ENCODE peak calls at places on chromosome 17, in four cellular contexts. V is GM12878, Y is K562, J is HepG2. B is an unnamed sample.

GRCh38 chr17:6456914-6457687 is 12.8 kb downstream of the PIMREG start:
- DNase-seq in V (no peak), Y (peak; percentile 86), J (peak; percentile 52), B (peak; percentile 87)

GRCh38 chr17:33127706-33128105 is 136.1 kb downstream of the SPACA3 start:
- DNase-seq in V (no peak), Y (no peak), J (no peak), B (peak; percentile 75)

GRCh38 chr17:61467416-61468262 is 15.4 kb downstream of the TBX4 start:
- DNase-seq in V (no peak), Y (peak; percentile 39), J (no peak), B (peak; percentile 45)

GRCh38 chr17:41733348-41734138 is 900 bp downstream of the HAP1 start:
- DNase-seq in V (no peak), Y (no peak), J (no peak), B (no peak)

GRCh38 chr17:44960654-44961053 is 7.4 kb downstream of the C1QL1 start:
- DNase-seq in V (no peak), Y (no peak), J (no peak), B (no peak)

GRCh38 chr17:73820686-73821448 is 176.6 kb upstream of the SDK2 start:
- DNase-seq in V (no peak), Y (peak; percentile 15), J (no peak), B (no peak)

GRCh38 chr17:58577696-58578095 is 63.3 kb upstream of the MTMR4 start:
- DNase-seq in V (no peak), Y (peak; percentile 78), J (peak; percentile 52), B (peak; percentile 70)

GRCh38 chr17:57570740-57571344 is 174.3 kb downstream of the CCDC182 start:
- DNase-seq in V (no peak), Y (no peak), J (no peak), B (no peak)

GRCh38 chr17:64777413-64778101 is 115.5 kb upstream of the SMURF2 start:
- DNase-seq in V (no peak), Y (no peak), J (no peak), B (no peak)

GRCh38 chr17:75771334-75772281 is 6.6 kb upstream of the GALK1 start:
- DNase-seq in V (no peak), Y (no peak), J (peak; percentile 56), B (no peak)

DNA sequence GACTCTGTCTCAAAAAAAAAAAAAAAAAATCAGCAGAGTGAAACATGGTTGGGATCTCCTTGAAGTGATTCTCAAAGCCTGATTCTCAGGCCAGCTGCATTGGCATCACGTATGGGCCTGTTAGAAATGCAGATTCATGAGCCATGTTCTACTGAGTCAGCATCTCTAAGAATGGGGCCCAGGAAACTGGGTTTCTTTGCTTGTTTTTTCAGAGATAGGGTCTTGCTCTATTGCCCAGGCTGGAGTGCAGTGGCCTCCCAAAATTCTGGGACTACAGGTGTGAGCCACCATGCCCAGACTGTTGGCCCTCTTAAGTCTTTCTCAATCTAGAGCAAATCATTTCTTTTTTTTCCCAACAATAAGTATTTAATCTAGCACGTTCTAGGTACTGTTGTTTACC is 47.7 kb downstream of the CDK12 start:
- DNase-seq in V (no peak), Y (no peak), J (no peak), B (no peak)
- TF ChIP-seq ESRRA in V (no peak), Y (no peak), J (no peak), B (no peak)

DNA sequence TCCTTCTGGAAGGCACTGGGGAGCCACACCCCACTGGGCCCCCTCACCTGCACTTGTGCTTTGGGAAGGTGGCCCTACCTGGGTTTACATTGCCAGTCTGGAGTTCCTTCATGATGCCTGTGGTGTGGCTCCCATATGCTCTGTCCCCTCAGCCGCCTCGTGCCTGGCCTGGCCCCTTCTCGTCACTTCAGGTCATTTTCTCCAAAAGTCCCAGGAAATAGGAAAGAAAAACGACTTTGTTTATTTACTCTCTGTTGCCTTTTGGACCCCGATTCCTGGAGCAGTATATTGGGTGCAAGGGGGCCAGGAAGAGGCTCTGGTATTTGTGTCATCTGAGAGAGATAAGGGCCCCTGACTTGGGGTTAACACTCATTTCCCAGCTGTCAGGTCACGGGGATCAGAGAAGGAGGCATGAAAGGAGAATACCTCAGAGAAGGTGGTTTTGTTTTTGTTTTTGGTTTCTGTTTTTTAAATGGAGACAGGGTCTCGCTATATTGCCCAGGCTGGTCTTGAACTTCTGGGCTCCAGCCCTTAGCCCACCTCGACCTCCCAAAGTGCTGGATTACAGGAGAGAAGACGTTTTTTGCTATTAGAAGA is 4.7 kb downstream of the SOCS3 start:
- DNase-seq in V (no peak), Y (peak; percentile 38), J (peak; percentile 58), B (no peak)
- H3K4me3 ChIP-seq in V (no peak overlapping the region), Y (no peak overlapping the region), J (no peak overlapping the region), B (no peak overlapping the region)

DNA sequence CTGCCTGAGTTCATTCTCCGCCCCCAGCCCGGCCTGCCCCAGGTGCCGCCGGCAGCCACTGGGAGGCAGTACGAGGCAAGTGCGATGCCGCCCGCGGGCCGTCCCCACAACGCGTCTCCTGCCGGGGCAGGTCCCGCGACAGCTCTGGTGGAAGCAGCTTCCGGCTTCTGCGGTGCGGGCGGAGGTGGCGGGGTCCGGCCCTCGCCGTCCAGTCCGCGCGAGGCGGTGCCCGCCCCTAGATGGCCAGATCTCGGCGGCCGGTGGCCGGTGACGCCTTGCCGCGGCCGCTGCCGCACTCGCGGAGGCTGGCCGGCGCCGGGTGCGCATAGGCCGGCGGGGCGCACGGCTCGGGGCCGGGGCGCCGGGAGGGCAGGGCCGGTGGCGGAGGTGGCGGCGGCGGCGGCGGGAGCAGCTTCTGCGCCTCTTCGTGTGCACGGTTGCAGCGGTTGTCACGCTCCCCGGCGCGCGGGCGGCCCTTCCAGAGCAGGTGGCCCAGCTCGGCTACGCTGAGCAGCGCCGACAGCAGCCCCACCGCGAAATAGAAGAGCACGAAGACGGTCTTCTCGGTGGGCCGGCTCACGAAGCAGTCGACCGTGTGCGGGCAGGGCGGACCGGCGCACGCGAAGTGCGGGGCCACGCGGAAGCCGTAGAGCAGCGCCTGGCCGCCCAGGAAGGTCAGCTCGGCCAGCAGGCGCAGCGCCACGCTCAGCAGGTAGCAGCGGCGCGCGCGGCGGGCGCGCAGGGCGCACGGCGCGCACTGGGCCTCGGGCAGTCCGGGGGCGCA is 1.6 kb downstream of the GJD3 start:
- DNase-seq in V (no peak), Y (peak; percentile 90), J (peak; percentile 85), B (peak; percentile 97)
- H3K27ac ChIP-seq in V (no peak overlapping the region), Y (peak overlapping the region; percentile 68), J (no peak overlapping the region), B (peak overlapping the region; percentile 84)

GRCh38 chr17:9904277-9905077 is 594 bp downstream of the RCVRN start:
- DNase-seq in V (no peak), Y (no peak), J (no peak), B (no peak)

GRCh38 chr17:9906616-9907015 is 1.5 kb upstream of the RCVRN start:
- DNase-seq in V (no peak), Y (no peak), J (no peak), B (no peak)

GRCh38 chr17:9905078-9905415 is at the start of gene RCVRN:
- DNase-seq in V (no peak), Y (no peak), J (no peak), B (no peak)

GRCh38 chr17:9907131-9907530 is 2.1 kb upstream of the RCVRN start:
- DNase-seq in V (no peak), Y (no peak), J (no peak), B (no peak)

GRCh38 chr17:9905902-9906301 is 831 bp upstream of the RCVRN start:
- DNase-seq in V (no peak), Y (peak; percentile 33), J (peak; percentile 3), B (peak; percentile 64)
- TF ChIP-seq ESRRA in V (no peak), Y (no peak), J (no peak), B (no peak)

DNA sequence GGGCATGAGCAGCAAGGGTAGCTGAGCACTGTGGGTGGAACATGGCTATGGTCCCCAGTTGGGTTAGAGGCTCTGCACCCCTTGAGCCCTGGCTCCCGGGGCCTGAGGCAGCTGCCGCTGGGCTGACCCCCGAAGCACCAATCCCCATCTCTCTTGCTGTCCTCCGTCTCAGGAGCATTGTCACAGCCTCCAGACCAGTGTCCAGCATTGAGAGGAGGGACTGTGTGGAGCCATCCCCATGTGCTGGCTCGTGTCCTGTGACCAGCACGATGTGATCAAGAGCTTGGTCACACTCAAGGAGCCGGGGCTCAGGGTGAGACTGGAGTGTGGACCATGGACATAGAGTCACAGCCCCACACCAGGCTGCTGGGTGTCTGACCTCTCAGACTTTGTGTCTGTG is 2.9 kb downstream of the SMTNL2 start:
- DNase-seq in V (no peak), Y (no peak), J (no peak), B (no peak)
- H3K4me3 ChIP-seq in V (no peak overlapping the region), Y (no peak overlapping the region), J (no peak overlapping the region), B (no peak overlapping the region)

GRCh38 chr17:39954876-39955275 is 7.9 kb upstream of the GSDMA start:
- DNase-seq in V (no peak), Y (peak; percentile 16), J (peak; percentile 44), B (no peak)

GRCh38 chr17:39955726-39956225 is 7.0 kb upstream of the GSDMA start:
- DNase-seq in V (no peak), Y (no peak), J (no peak), B (no peak)

GRCh38 chr17:39951924-39952664 is 10.7 kb upstream of the GSDMA start:
- DNase-seq in V (no peak), Y (no peak), J (no peak), B (no peak)

GRCh38 chr17:39952665-39953470 is 9.9 kb upstream of the GSDMA start:
- DNase-seq in V (peak; percentile 79), Y (peak; percentile 98), J (peak; percentile 94), B (peak; percentile 97)

DNA sequence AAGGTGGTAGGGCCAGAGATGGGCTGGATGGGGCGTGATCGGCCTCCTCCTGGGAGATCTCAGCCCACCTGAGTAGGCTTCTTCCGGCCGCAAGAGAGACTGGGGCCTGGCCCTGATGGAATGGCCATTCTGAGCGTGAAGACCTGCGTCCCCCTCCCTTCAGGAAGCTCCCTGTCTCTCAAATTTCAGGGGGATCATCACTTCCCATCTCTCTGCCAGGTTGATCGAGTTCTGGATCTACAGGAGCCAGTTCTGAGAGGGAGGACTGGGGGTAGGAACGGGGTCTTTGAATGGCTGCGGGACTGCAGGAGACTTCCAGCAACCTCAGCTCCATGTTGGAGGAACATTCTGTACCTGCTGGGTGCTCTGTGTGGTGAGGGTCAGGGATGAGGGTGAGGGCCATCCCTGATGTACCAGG is 9.3 kb upstream of the GSDMA start:
- DNase-seq in V (peak; percentile 41), Y (no peak), J (no peak), B (no peak)
- H3K27ac ChIP-seq in V (peak overlapping the region; percentile 40), Y (peak overlapping the region; percentile 51), J (no peak overlapping the region), B (peak overlapping the region; percentile 88)

DNA sequence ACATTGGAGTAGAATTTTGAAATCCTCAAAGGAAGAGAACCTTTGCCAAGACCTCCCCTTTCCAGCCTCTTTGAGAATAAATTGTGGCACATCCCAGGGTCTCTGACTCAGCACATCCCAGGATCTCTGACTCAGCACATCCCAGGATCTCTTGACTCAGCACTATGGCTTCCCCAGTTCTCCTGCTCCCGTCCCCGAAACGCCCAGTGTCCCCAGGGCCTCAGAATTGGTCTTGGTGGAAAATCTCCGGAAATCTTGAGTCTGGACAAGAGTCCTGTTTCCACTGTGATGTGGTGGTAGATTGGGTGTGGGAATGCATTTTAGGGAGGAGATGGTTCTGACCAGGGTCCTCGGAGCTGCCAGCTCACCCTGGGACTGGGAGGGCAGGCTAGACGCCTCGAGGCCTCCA is 19.2 kb downstream of the PLXDC1 start:
- DNase-seq in V (no peak), Y (peak; percentile 28), J (no peak), B (no peak)
- TF ChIP-seq ESRRA in V (no peak), Y (no peak), J (no peak), B (no peak)

GRCh38 chr17:82246040-82246364 is 17.2 kb downstream of the SLC16A3 start:
- DNase-seq in V (no peak), Y (no peak), J (no peak), B (no peak)
- H3K4me3 ChIP-seq in V (no peak overlapping the region), Y (no peak overlapping the region), J (no peak overlapping the region), B (no peak overlapping the region)

GRCh38 chr17:50807014-50807413 is 28.4 kb upstream of the WFIKKN2 start:
- DNase-seq in V (no peak), Y (no peak), J (no peak), B (no peak)
- H3K27ac ChIP-seq in V (no peak overlapping the region), Y (no peak overlapping the region), J (peak overlapping the region; percentile 44), B (no peak overlapping the region)

B was measured in A549.